ENCODE peak calls at places on chromosomes 13 and 19, in five cellular contexts. M, V, L, A and G are unnamed samples.

GRCh38 chr19:53865918-53866696 is 1.6 kb upstream of the MYADM start:
- DNase-seq in M (peak; percentile 63), V (peak; percentile 81), L (peak; percentile 81), A (no peak), G (peak; percentile 37)

GRCh38 chr13:112895521-112896465 is 73.2 kb upstream of the MCF2L start:
- DNase-seq in M (no peak), V (no peak), L (no peak), A (no peak), G (no peak)

GRCh38 chr19:17620696-17621095 is 65.2 kb downstream of the COLGALT1 start:
- DNase-seq in M (no peak), V (no peak), L (no peak), A (no peak), G (no peak)

GRCh38 chr13:33191425-33192221 is 93.9 kb downstream of the STARD13 start:
- DNase-seq in M (no peak), V (no peak), L (no peak), A (no peak), G (peak; percentile 73)

GRCh38 chr13:113140677-113141590 is 17.5 kb upstream of the PROZ start:
- DNase-seq in M (no peak), V (no peak), L (no peak), A (peak; percentile 21), G (peak; percentile 47)

GRCh38 chr13:37869756-37870488 is at the start of gene TRPC4:
- DNase-seq in M (peak; percentile 79), V (peak; percentile 20), L (no peak), A (peak; percentile 53), G (peak; percentile 18)

GRCh38 chr19:10112895-10113591 is 1.6 kb downstream of the P2RY11 start:
- DNase-seq in M (no peak), V (peak; percentile 68), L (no peak), A (peak; percentile 81), G (no peak)

GRCh38 chr13:110232146-110232545 is 74.8 kb downstream of the COL4A1 start:
- DNase-seq in M (no peak), V (no peak), L (no peak), A (no peak), G (no peak)

GRCh38 chr19:34120846-34121639 is 51.3 kb upstream of the LSM14A start:
- DNase-seq in M (no peak), V (no peak), L (no peak), A (peak; percentile 74), G (no peak)

GRCh38 chr13:109761695-109762094 is 24.7 kb downstream of the IRS2 start:
- DNase-seq in M (no peak), V (no peak), L (no peak), A (no peak), G (no peak)